ENCODE peak calls at places on chromosomes 11 and 22, in four cellular contexts. E is HEK293T, S is K562, Z is HepG2. R is an unnamed sample.

GRCh38 chr11:6855971-6856542 is 6.8 kb upstream of the OR10A2 start:
- DNase-seq in E (no peak), S (no peak), Z (no peak), R (no peak)

GRCh38 chr11:27701262-27702105 is 1.2 kb upstream of the BDNF start:
- DNase-seq in E (peak; percentile 28), S (no peak), Z (no peak), R (no peak)

GRCh38 chr11:57323503-57324153 is 1.1 kb downstream of the TNKS1BP1 start:
- DNase-seq in E (no peak), S (no peak), Z (no peak), R (no peak)

GRCh38 chr22:33886696-33887095 is 33.6 kb downstream of the LARGE1 start:
- DNase-seq in E (no peak), S (no peak), Z (no peak), R (no peak)

GRCh38 chr22:36097880-36098279 is 62.7 kb downstream of the APOL3 start:
- DNase-seq in E (no peak), S (no peak), Z (no peak), R (no peak)

GRCh38 chr11:64744544-64745218 is 739 bp upstream of the RASGRP2 start:
- DNase-seq in E (no peak), S (peak; percentile 89), Z (no peak), R (no peak)

GRCh38 chr11:111409915-111410314 is 30.8 kb upstream of the POU2AF1 start:
- DNase-seq in E (no peak), S (no peak), Z (no peak), R (peak; percentile 85)

GRCh38 chr11:119904636-119905035 is 175.6 kb upstream of the NECTIN1 start:
- DNase-seq in E (no peak), S (no peak), Z (no peak), R (no peak)

GRCh38 chr11:34242037-34242625 is 115.7 kb downstream of the ABTB2 start:
- DNase-seq in E (no peak), S (peak; percentile 85), Z (no peak), R (no peak)

GRCh38 chr11:19430346-19431058 is 189.8 kb upstream of the E2F8 start:
- DNase-seq in E (no peak), S (no peak), Z (no peak), R (no peak)

GRCh38 chr22:26503758-26504157 is 8.5 kb downstream of the TFIP11 start:
- DNase-seq in E (no peak), S (no peak), Z (no peak), R (no peak)

GRCh38 chr11:76219243-76219642 is 12.9 kb upstream of the WNT11 start:
- DNase-seq in E (no peak), S (no peak), Z (no peak), R (no peak)

GRCh38 chr11:31806186-31806943 is 4.8 kb downstream of the PAX6 start:
- DNase-seq in E (no peak), S (no peak), Z (no peak), R (no peak)

GRCh38 chr22:46064236-46064965 is 85.9 kb upstream of the PPARA start:
- DNase-seq in E (no peak), S (no peak), Z (no peak), R (no peak)

GRCh38 chr11:78689558-78690153 is 115.0 kb upstream of the NARS2 start:
- DNase-seq in E (no peak), S (no peak), Z (no peak), R (no peak)

GRCh38 chr22:26847046-26847445 is 189.7 kb downstream of the MIAT start:
- DNase-seq in E (no peak), S (no peak), Z (no peak), R (no peak)

GRCh38 chr11:119506436-119506835 is 83.5 kb upstream of the THY1 start:
- DNase-seq in E (no peak), S (no peak), Z (no peak), R (no peak)

GRCh38 chr11:84564180-84564866 is 1062.8 kb downstream of the DLG2 start:
- DNase-seq in E (peak; percentile 19), S (peak; percentile 27), Z (peak; percentile 77), R (no peak)
- TF ChIP-seq TARDBP in E (no peak), S (no peak), Z (no peak), R (no peak)

DNA sequence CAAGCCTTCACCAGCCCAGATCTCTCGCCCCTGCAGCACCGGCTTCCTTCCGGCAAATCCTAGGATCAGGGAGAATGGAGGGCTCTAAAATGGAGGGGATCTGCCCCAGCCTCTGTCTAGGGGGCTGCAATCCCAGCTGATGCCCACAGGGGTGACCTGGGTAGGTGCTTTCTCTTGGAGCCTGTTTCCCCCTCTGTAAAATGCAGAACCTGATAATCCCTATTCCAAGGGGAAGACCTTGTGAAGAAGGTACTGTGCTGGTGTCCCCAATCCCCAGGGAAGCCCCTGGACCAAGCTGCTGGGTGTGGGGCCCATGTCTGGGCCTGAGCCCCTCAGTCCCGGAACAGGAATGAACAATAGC is 2.8 kb downstream of the EMID1 start:
- DNase-seq in E (no peak), S (no peak), Z (no peak), R (no peak)
- TF ChIP-seq TARDBP in E (no peak), S (no peak), Z (no peak), R (no peak)

DNA sequence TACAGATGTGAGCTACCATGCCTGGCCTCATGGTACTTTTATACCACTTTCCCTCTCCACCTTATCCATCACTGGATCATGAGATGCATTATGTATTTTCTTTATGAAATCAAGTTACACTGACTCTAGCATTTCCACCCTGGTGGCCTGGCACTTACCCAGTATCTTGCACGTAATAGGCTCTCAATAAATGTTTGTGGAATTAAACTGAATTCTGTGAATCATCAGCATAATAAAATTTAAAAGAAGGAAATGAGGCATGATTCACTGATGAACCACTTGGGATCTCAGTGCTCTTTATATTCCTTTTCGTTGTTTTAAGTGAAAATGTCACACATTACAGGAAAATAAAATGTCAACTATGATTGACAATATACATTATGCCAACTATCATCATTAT is 25.1 kb downstream of the ADM start:
- DNase-seq in E (no peak), S (no peak), Z (no peak), R (no peak)
- TF ChIP-seq TARDBP in E (no peak), S (no peak), Z (no peak), R (no peak)

GRCh38 chr22:17198188-17199130 is 20.8 kb downstream of the ADA2 start:
- DNase-seq in E (no peak), S (peak; percentile 52), Z (no peak), R (no peak)

GRCh38 chr22:17199131-17199731 is 20.0 kb downstream of the ADA2 start:
- DNase-seq in E (no peak), S (no peak), Z (no peak), R (no peak)

GRCh38 chr22:17205432-17205831 is 13.8 kb downstream of the ADA2 start:
- DNase-seq in E (no peak), S (no peak), Z (no peak), R (no peak)

DNA sequence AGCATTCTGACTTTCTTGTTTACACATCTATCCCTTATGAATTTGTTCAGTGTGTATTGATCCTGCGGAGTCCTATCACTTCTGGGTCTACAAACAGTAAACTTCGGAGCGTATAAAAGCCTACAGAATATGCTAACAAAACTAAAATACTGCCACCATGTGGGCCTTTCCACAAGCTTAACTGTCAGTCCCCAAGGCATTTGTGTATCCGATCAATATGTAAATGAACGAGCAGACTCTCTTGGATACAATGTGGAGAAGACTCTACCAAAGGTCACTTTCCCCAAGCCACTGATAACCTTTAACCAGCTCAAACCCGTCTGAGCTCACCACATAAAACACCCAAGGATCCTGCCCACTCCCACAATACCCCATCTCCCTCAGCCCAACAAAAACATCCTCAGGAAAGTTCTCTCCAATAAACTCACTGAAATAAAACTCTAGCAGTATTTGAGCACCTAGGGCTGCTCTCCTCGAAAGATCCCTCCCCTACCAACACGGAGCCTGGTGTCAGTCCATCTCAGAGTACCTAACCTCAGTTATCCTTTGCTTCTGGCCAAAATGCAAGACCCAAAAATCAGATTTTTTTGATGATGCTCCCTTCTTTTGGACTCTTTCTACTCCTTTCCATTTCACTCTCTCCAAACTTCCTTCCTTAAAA is 17.8 kb downstream of the ADA2 start:
- DNase-seq in E (no peak), S (peak; percentile 41), Z (peak; percentile 53), R (no peak)
- TF ChIP-seq TARDBP in E (no peak), S (no peak), Z (peak; percentile 21), R (no peak)

GRCh38 chr22:27996529-27996925 is 77.5 kb upstream of the PITPNB start:
- DNase-seq in E (no peak), S (no peak), Z (no peak), R (no peak)
- TF ChIP-seq TARDBP in E (no peak), S (no peak), Z (no peak), R (no peak)

DNA sequence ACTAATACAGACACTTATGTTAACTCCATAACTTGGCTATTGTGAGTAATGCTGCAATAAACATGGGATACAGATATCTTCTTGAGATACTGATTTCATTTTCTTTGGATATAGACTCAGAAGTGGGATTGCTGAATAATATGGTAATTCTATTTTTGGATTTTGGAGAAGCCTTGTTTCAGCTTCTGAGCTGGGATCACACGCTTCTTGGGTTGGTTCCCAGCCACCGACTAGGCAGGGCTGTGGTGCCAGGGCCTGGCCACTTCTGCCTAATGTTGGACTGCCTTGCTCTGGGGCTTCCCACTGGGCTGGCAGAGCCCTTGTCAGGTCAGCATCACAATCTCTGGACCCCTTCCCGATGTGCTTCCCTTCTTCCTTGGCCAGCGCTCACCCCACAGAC is 14.0 kb upstream of the MCHR1 start:
- DNase-seq in E (no peak), S (no peak), Z (no peak), R (no peak)
- TF ChIP-seq TARDBP in E (no peak), S (no peak), Z (no peak), R (no peak)

GRCh38 chr11:47375546-47376085 is 2.7 kb downstream of the SPI1 start:
- DNase-seq in E (no peak), S (no peak), Z (no peak), R (no peak)

GRCh38 chr11:47372422-47372821 is 5.9 kb downstream of the SPI1 start:
- DNase-seq in E (no peak), S (no peak), Z (no peak), R (no peak)

GRCh38 chr11:47376183-47376542 is 2.2 kb downstream of the SPI1 start:
- DNase-seq in E (no peak), S (no peak), Z (no peak), R (no peak)

GRCh38 chr11:47375020-47375419 is 3.3 kb downstream of the SPI1 start:
- DNase-seq in E (no peak), S (no peak), Z (no peak), R (no peak)

DNA sequence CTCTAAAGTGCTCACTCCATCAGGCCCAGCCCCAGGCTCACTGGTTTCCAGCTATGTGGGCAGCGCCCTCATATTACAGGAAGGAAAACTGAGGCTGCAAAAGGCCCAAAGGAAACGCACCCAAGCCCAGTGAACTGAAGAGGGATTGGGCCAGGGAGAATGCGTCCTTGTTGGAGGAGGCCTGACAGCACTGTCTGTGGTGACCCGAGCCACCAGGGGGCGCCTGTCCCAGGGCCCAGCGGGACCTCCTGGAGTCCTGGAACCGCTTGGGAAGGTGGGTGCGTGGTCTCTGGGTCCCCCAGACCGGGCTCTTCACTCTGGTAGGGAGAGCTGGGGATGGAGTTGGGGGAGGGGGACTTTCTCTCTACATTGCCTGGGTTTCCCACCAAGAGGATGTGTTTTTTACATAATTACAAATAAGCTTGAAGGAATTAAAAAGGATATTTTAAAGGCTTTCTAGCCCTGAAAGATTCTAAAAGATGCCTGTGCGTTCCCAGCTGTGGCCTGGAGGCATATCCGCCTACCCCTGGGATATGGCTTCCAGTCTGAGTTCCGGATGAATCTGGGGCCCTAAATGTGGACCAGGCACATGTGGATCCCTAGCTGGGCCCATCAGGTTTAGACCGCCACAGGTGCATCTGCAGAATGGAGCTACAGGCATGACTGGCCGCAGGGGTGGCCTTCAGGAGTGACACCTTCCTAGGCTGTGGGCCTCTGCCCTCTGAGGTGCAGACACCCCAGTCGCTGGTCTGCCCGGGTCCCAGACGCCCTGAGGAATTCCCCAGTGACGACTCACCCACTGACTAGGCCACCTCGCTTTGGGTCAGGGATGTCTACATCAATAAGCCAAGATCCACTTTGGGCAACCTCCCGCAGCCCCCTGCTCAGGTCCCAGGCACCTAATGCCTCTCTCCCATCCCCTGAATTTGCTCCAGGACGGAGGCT is 4.2 kb downstream of the SPI1 start:
- DNase-seq in E (peak; percentile 92), S (peak; percentile 83), Z (peak; percentile 60), R (no peak)
- TF ChIP-seq TARDBP in E (no peak), S (no peak), Z (no peak), R (no peak)

GRCh38 chr11:10305262-10305963 is 540 bp downstream of the ADM start:
- DNase-seq in E (peak; percentile 41), S (no peak), Z (peak; percentile 33), R (no peak)
- TF ChIP-seq TARDBP in E (no peak), S (no peak), Z (no peak), R (no peak)